ENCODE peak calls at places on chromosome X, in eight cellular contexts. One of them, this sample, is unnamed.

GRCh38 chrX:150573702-150574101 is 5.3 kb downstream of the MTM1 start:
- DNase-seq in heart left ventricle: no peak
- DNase-seq in psoas muscle: no peak
- DNase-seq in adrenal gland: no peak
- DNase-seq in lower leg skin: no peak
- DNase-seq in WERI-Rb-1: no peak
- DNase-seq in esophagus squamous epithelium: no peak
- DNase-seq in OCI-LY7: peak
- DNase-seq in this sample: no peak

GRCh38 chrX:21885568-21885967 is 29.8 kb downstream of the YY2 start:
- DNase-seq in heart left ventricle: no peak
- DNase-seq in psoas muscle: no peak
- DNase-seq in adrenal gland: no peak
- DNase-seq in lower leg skin: no peak
- DNase-seq in WERI-Rb-1: no peak
- DNase-seq in esophagus squamous epithelium: no peak
- DNase-seq in OCI-LY7: no peak
- DNase-seq in this sample: no peak

GRCh38 chrX:22060451-22060940 is 28.4 kb downstream of the PHEX start:
- DNase-seq in heart left ventricle: no peak
- DNase-seq in psoas muscle: no peak
- DNase-seq in adrenal gland: no peak
- DNase-seq in lower leg skin: no peak
- DNase-seq in WERI-Rb-1: no peak
- DNase-seq in esophagus squamous epithelium: no peak
- DNase-seq in OCI-LY7: peak
- DNase-seq in this sample: no peak

GRCh38 chrX:115264009-115264408 is 25.5 kb upstream of the LUZP4 start:
- DNase-seq in heart left ventricle: no peak
- DNase-seq in psoas muscle: no peak
- DNase-seq in adrenal gland: no peak
- DNase-seq in lower leg skin: no peak
- DNase-seq in WERI-Rb-1: no peak
- DNase-seq in esophagus squamous epithelium: no peak
- DNase-seq in OCI-LY7: no peak
- DNase-seq in this sample: no peak

GRCh38 chrX:141642979-141643378 is 53.5 kb downstream of the SPANXA2 start:
- DNase-seq in heart left ventricle: no peak
- DNase-seq in psoas muscle: no peak
- DNase-seq in adrenal gland: no peak
- DNase-seq in lower leg skin: no peak
- DNase-seq in WERI-Rb-1: no peak
- DNase-seq in esophagus squamous epithelium: no peak
- DNase-seq in OCI-LY7: no peak
- DNase-seq in this sample: no peak

GRCh38 chrX:40573763-40574162 is 7.0 kb upstream of the ATP6AP2 start:
- DNase-seq in heart left ventricle: no peak
- DNase-seq in psoas muscle: no peak
- DNase-seq in adrenal gland: no peak
- DNase-seq in lower leg skin: no peak
- DNase-seq in WERI-Rb-1: peak
- DNase-seq in esophagus squamous epithelium: no peak
- DNase-seq in OCI-LY7: peak
- DNase-seq in this sample: no peak

GRCh38 chrX:45628041-45628440 is 427.4 kb upstream of the DIPK2B start:
- DNase-seq in heart left ventricle: no peak
- DNase-seq in psoas muscle: no peak
- DNase-seq in adrenal gland: no peak
- DNase-seq in lower leg skin: no peak
- DNase-seq in WERI-Rb-1: no peak
- DNase-seq in esophagus squamous epithelium: no peak
- DNase-seq in OCI-LY7: no peak
- DNase-seq in this sample: no peak

GRCh38 chrX:110389570-110389969 is 30.9 kb downstream of the RTL9 start:
- DNase-seq in heart left ventricle: no peak
- DNase-seq in psoas muscle: no peak
- DNase-seq in adrenal gland: no peak
- DNase-seq in lower leg skin: no peak
- DNase-seq in WERI-Rb-1: no peak
- DNase-seq in esophagus squamous epithelium: no peak
- DNase-seq in OCI-LY7: no peak
- DNase-seq in this sample: no peak

GRCh38 chrX:119729408-119730201 is 28.8 kb upstream of the SOWAHD start:
- DNase-seq in heart left ventricle: peak
- DNase-seq in psoas muscle: no peak
- DNase-seq in adrenal gland: peak
- DNase-seq in lower leg skin: peak
- DNase-seq in WERI-Rb-1: peak
- DNase-seq in esophagus squamous epithelium: no peak
- DNase-seq in OCI-LY7: peak
- DNase-seq in this sample: no peak

GRCh38 chrX:54817220-54817820 is 9.8 kb downstream of the MAGED2 start:
- DNase-seq in heart left ventricle: no peak
- DNase-seq in psoas muscle: no peak
- DNase-seq in adrenal gland: no peak
- DNase-seq in lower leg skin: no peak
- DNase-seq in WERI-Rb-1: no peak
- DNase-seq in esophagus squamous epithelium: no peak
- DNase-seq in OCI-LY7: no peak
- DNase-seq in this sample: peak

GRCh38 chrX:129661369-129661768 is 6.6 kb upstream of the APLN start:
- DNase-seq in heart left ventricle: no peak
- DNase-seq in psoas muscle: no peak
- DNase-seq in adrenal gland: no peak
- DNase-seq in lower leg skin: no peak
- DNase-seq in WERI-Rb-1: no peak
- DNase-seq in esophagus squamous epithelium: no peak
- DNase-seq in OCI-LY7: no peak
- DNase-seq in this sample: no peak

GRCh38 chrX:129659861-129660260 is 5.1 kb upstream of the APLN start:
- DNase-seq in heart left ventricle: no peak
- DNase-seq in psoas muscle: no peak
- DNase-seq in adrenal gland: no peak
- DNase-seq in lower leg skin: no peak
- DNase-seq in WERI-Rb-1: no peak
- DNase-seq in esophagus squamous epithelium: no peak
- DNase-seq in OCI-LY7: no peak
- DNase-seq in this sample: peak

GRCh38 chrX:129655547-129656248 is 942 bp upstream of the APLN start:
- DNase-seq in heart left ventricle: no peak
- DNase-seq in psoas muscle: no peak
- DNase-seq in adrenal gland: no peak
- DNase-seq in lower leg skin: no peak
- DNase-seq in WERI-Rb-1: peak
- DNase-seq in esophagus squamous epithelium: no peak
- DNase-seq in OCI-LY7: peak
- DNase-seq in this sample: peak

GRCh38 chrX:129658429-129658828 is 3.7 kb upstream of the APLN start:
- DNase-seq in heart left ventricle: no peak
- DNase-seq in psoas muscle: no peak
- DNase-seq in adrenal gland: no peak
- DNase-seq in lower leg skin: no peak
- DNase-seq in WERI-Rb-1: no peak
- DNase-seq in esophagus squamous epithelium: no peak
- DNase-seq in OCI-LY7: no peak
- DNase-seq in this sample: peak

DNA sequence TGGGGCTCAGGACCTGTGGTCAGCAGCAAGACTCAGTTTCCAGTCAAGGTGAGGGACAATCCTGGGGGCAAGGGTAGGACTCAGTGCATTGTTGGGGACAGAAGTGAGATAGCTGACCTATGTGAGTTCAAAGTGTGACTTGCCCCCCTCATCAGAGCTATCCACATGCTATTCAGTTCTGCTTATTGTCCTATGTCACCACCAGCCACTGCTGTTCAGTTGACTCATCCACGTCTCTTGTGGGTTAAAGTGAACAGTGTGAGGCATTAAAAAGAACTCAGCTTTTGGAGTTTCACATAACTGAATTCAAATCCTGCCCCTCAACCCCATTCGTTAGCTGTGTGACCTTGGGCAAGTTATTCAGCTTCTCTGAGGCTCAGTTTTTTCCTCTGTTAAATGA is 4.4 kb upstream of the APLN start:
- DNase-seq in heart left ventricle: no peak
- DNase-seq in psoas muscle: no peak
- DNase-seq in adrenal gland: no peak
- DNase-seq in lower leg skin: no peak
- DNase-seq in WERI-Rb-1: no peak
- DNase-seq in esophagus squamous epithelium: no peak
- DNase-seq in OCI-LY7: no peak
- DNase-seq in this sample: no peak
- TF ChIP-seq CTCF in heart left ventricle: no peak
- TF ChIP-seq CTCF in psoas muscle: no peak
- TF ChIP-seq CTCF in adrenal gland: no peak
- TF ChIP-seq CTCF in lower leg skin: no peak
- TF ChIP-seq CTCF in WERI-Rb-1: no peak
- TF ChIP-seq CTCF in esophagus squamous epithelium: no peak
- TF ChIP-seq CTCF in OCI-LY7: no peak
- TF ChIP-seq CTCF in this sample: no peak

DNA sequence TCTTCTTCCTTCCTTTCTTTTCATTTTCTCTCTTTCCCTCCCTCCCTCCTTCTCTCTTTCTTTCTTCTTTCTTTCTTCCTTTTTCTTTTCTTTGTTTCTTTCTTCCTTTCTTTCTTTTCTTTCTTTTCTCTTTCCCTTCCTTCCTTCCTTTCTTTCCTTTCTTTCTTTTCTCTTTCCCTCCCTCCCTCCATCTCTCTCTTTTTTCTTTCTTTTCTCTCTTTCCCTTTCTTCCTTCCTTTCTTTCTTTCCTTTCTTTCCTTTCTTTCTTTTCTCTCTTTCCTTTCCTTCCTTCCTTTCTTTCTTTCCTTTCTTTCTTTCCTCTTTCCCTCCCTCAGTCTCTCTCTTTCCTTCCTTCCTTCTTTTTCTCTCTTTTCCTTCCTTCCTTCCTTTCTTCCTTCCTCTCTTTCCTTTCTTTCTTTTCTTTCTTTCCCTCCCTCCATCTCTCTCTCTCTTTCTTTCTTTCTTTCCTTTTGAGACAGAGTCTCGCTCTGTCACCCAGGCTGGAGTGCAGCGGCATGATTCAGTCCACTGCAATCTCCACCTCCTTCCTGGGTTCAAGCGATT is 44.4 kb downstream of the CRLF2 start:
- DNase-seq in heart left ventricle: no peak
- DNase-seq in psoas muscle: no peak
- DNase-seq in adrenal gland: no peak
- DNase-seq in lower leg skin: no peak
- DNase-seq in WERI-Rb-1: no peak
- DNase-seq in esophagus squamous epithelium: no peak
- DNase-seq in OCI-LY7: no peak
- DNase-seq in this sample: no peak
- H3K4me3 ChIP-seq in heart left ventricle: no peak
- H3K4me3 ChIP-seq in psoas muscle: no peak
- H3K4me3 ChIP-seq in adrenal gland: no peak
- H3K4me3 ChIP-seq in lower leg skin: no peak
- H3K4me3 ChIP-seq in WERI-Rb-1: no peak
- H3K4me3 ChIP-seq in esophagus squamous epithelium: no peak
- H3K4me3 ChIP-seq in OCI-LY7: no peak
- H3K4me3 ChIP-seq in this sample: no peak

GRCh38 chrX:74493806-74494205 is 72.5 kb downstream of the SLC16A2 start:
- DNase-seq in heart left ventricle: no peak
- DNase-seq in psoas muscle: no peak
- DNase-seq in adrenal gland: no peak
- DNase-seq in lower leg skin: no peak
- DNase-seq in WERI-Rb-1: no peak
- DNase-seq in esophagus squamous epithelium: no peak
- DNase-seq in OCI-LY7: no peak
- DNase-seq in this sample: no peak

GRCh38 chrX:74490249-74490648 is 69.0 kb downstream of the SLC16A2 start:
- DNase-seq in heart left ventricle: no peak
- DNase-seq in psoas muscle: no peak
- DNase-seq in adrenal gland: no peak
- DNase-seq in lower leg skin: no peak
- DNase-seq in WERI-Rb-1: no peak
- DNase-seq in esophagus squamous epithelium: no peak
- DNase-seq in OCI-LY7: no peak
- DNase-seq in this sample: no peak

GRCh38 chrX:74492720-74493201 is 71.5 kb downstream of the SLC16A2 start:
- DNase-seq in heart left ventricle: no peak
- DNase-seq in psoas muscle: no peak
- DNase-seq in adrenal gland: no peak
- DNase-seq in lower leg skin: no peak
- DNase-seq in WERI-Rb-1: peak
- DNase-seq in esophagus squamous epithelium: no peak
- DNase-seq in OCI-LY7: peak
- DNase-seq in this sample: no peak
- TF ChIP-seq CTCF in heart left ventricle: no peak
- TF ChIP-seq CTCF in psoas muscle: peak
- TF ChIP-seq CTCF in adrenal gland: no peak
- TF ChIP-seq CTCF in lower leg skin: no peak
- TF ChIP-seq CTCF in WERI-Rb-1: peak
- TF ChIP-seq CTCF in esophagus squamous epithelium: no peak
- TF ChIP-seq CTCF in OCI-LY7: no peak
- TF ChIP-seq CTCF in this sample: no peak

GRCh38 chrX:75156537-75156945 is 458 bp upstream of the ABCB7 start:
- DNase-seq in heart left ventricle: no peak
- DNase-seq in psoas muscle: no peak
- DNase-seq in adrenal gland: peak
- DNase-seq in lower leg skin: no peak
- DNase-seq in WERI-Rb-1: no peak
- DNase-seq in esophagus squamous epithelium: no peak
- DNase-seq in OCI-LY7: no peak
- DNase-seq in this sample: no peak

GRCh38 chrX:75155830-75156525 is at the start of gene ABCB7:
- DNase-seq in heart left ventricle: peak
- DNase-seq in psoas muscle: peak
- DNase-seq in adrenal gland: peak
- DNase-seq in lower leg skin: peak
- DNase-seq in WERI-Rb-1: peak
- DNase-seq in esophagus squamous epithelium: no peak
- DNase-seq in OCI-LY7: peak
- DNase-seq in this sample: no peak

GRCh38 chrX:75155454-75155829 is 641 bp downstream of the ABCB7 start:
- DNase-seq in heart left ventricle: no peak
- DNase-seq in psoas muscle: no peak
- DNase-seq in adrenal gland: no peak
- DNase-seq in lower leg skin: no peak
- DNase-seq in WERI-Rb-1: no peak
- DNase-seq in esophagus squamous epithelium: no peak
- DNase-seq in OCI-LY7: peak
- DNase-seq in this sample: no peak

GRCh38 chrX:75151828-75152592 is 4.1 kb downstream of the ABCB7 start:
- DNase-seq in heart left ventricle: no peak
- DNase-seq in psoas muscle: no peak
- DNase-seq in adrenal gland: no peak
- DNase-seq in lower leg skin: no peak
- DNase-seq in WERI-Rb-1: no peak
- DNase-seq in esophagus squamous epithelium: no peak
- DNase-seq in OCI-LY7: no peak
- DNase-seq in this sample: no peak

GRCh38 chrX:75154871-75155270 is 1.2 kb downstream of the ABCB7 start:
- DNase-seq in heart left ventricle: no peak
- DNase-seq in psoas muscle: no peak
- DNase-seq in adrenal gland: no peak
- DNase-seq in lower leg skin: no peak
- DNase-seq in WERI-Rb-1: no peak
- DNase-seq in esophagus squamous epithelium: no peak
- DNase-seq in OCI-LY7: no peak
- DNase-seq in this sample: no peak
- H3K4me3 ChIP-seq in heart left ventricle: no peak
- H3K4me3 ChIP-seq in psoas muscle: peak
- H3K4me3 ChIP-seq in adrenal gland: no peak
- H3K4me3 ChIP-seq in lower leg skin: no peak
- H3K4me3 ChIP-seq in WERI-Rb-1: no peak
- H3K4me3 ChIP-seq in esophagus squamous epithelium: peak
- H3K4me3 ChIP-seq in OCI-LY7: peak
- H3K4me3 ChIP-seq in this sample: no peak

This sample was measured in vagina.